ENCODE peak calls at places on chromosomes 5 and 9, in eight cellular contexts. K is AG08395; M is naive thymus-derived CD8-positive, alpha-beta T cell; Z is GM12892; E is Ammon's horn; F is astrocyte; G is NCI-H1417; L is CD4-positive, CD25-positive, alpha-beta regulatory T cell. Y is an unnamed sample.

GRCh38 chr5:58466939-58467338 is 7.1 kb upstream of the PLK2 start:
- DNase-seq in L (no peak), Z (no peak), E (no peak), K (peak), M (no peak), F (peak), G (no peak), Y (no peak)

GRCh38 chr5:173812811-173813550 is 75.2 kb upstream of the CPEB4 start:
- DNase-seq in K (no peak), Z (no peak), M (no peak), G (no peak), L (no peak), E (no peak), F (peak), Y (no peak)

GRCh38 chr9:3963266-3964019 is 336.4 kb downstream of the GLIS3 start:
- DNase-seq in F (peak), K (peak), L (no peak), M (no peak), E (no peak), Z (no peak), G (no peak), Y (no peak)

GRCh38 chr5:969421-969839 is 39.2 kb upstream of the NKD2 start:
- DNase-seq in F (peak), M (no peak), L (no peak), G (no peak), Z (no peak), E (no peak), K (peak), Y (no peak)

GRCh38 chr9:136527131-136527530 is 18.7 kb downstream of the NOTCH1 start:
- DNase-seq in Z (no peak), M (no peak), L (no peak), G (no peak), F (no peak), K (no peak), E (no peak), Y (peak)

GRCh38 chr5:18652404-18653215 is 1018.4 kb downstream of the TAF11L14 start:
- DNase-seq in F (no peak), M (no peak), G (no peak), Z (no peak), E (no peak), L (no peak), K (no peak), Y (no peak)

GRCh38 chr5:11377896-11378295 is 526.4 kb downstream of the CTNND2 start:
- DNase-seq in K (no peak), E (no peak), F (peak), M (no peak), L (no peak), G (no peak), Z (no peak), Y (no peak)

GRCh38 chr5:78546597-78546996 is 102.0 kb downstream of the LHFPL2 start:
- DNase-seq in Z (no peak), L (no peak), G (no peak), F (no peak), M (no peak), K (no peak), E (no peak), Y (no peak)

GRCh38 chr5:33726422-33727165 is 165.2 kb downstream of the ADAMTS12 start:
- DNase-seq in K (peak), G (no peak), E (no peak), F (peak), M (no peak), Z (no peak), L (no peak), Y (no peak)

GRCh38 chr5:59579101-59579885 is 314.2 kb downstream of the PDE4D start:
- DNase-seq in M (no peak), G (no peak), K (no peak), F (no peak), E (peak), Z (no peak), L (no peak), Y (no peak)

GRCh38 chr5:119743927-119744326 is 114.6 kb downstream of the FAM170A start:
- DNase-seq in M (no peak), Z (no peak), K (peak), E (peak), F (no peak), G (peak), L (peak), Y (no peak)

GRCh38 chr5:132470596-132470995 is 20.0 kb downstream of the IRF1 start:
- DNase-seq in F (no peak), Z (no peak), G (no peak), L (no peak), K (no peak), M (no peak), E (no peak), Y (no peak)